ENCODE peak calls at places on chromosome 16, in seven cellular contexts. Q, W, J, S, U, Z and A are unnamed samples.

GRCh38 chr16:15739449-15739848 is 89.4 kb downstream of the NDE1 start:
- DNase-seq in Z (no peak), S (no peak), W (no peak), Q (no peak), J (no peak), U (no peak), A (no peak)

GRCh38 chr16:86575754-86576557 is 2.4 kb upstream of the FOXL1 start:
- DNase-seq in Z (peak), U (peak), S (peak), Q (peak), J (peak), W (peak), A (peak)

GRCh38 chr16:88619859-88620655 is 18.3 kb upstream of the IL17C start:
- DNase-seq in J (no peak), W (no peak), Q (no peak), U (no peak), Z (no peak), S (no peak), A (no peak)

GRCh38 chr16:67760206-67760605 is 41.1 kb upstream of the GFOD2 start:
- DNase-seq in S (no peak), J (no peak), Z (no peak), Q (no peak), U (no peak), W (no peak), A (no peak)

GRCh38 chr16:85369741-85370528 is 243.2 kb upstream of the GSE1 start:
- DNase-seq in S (no peak), J (peak), Q (peak), U (peak), Z (peak), W (peak), A (peak)

GRCh38 chr16:727291-727977 is 528 bp downstream of the HAGHL start:
- DNase-seq in W (no peak), Z (no peak), S (no peak), U (no peak), Q (no peak), J (no peak), A (no peak)

GRCh38 chr16:16021988-16022682 is 72.7 kb downstream of the ABCC1 start:
- DNase-seq in S (peak), J (no peak), U (peak), Q (no peak), Z (peak), W (peak), A (peak)

GRCh38 chr16:12061336-12062055 is 85.0 kb downstream of the SNX29 start:
- DNase-seq in S (no peak), J (no peak), U (no peak), Q (no peak), W (no peak), Z (no peak), A (no peak)

GRCh38 chr16:69107311-69107962 is 2.0 kb downstream of the HAS3 start:
- DNase-seq in U (peak), J (peak), W (peak), Q (peak), S (no peak), Z (peak), A (no peak)

GRCh38 chr16:12700161-12700560 is 103.5 kb downstream of the CPPED1 start:
- DNase-seq in W (no peak), S (no peak), Z (no peak), U (no peak), J (no peak), Q (no peak), A (no peak)

GRCh38 chr16:85220125-85220839 is 108.0 kb upstream of the CIBAR2 start:
- DNase-seq in S (no peak), Q (no peak), U (peak), W (peak), J (no peak), Z (peak), A (no peak)

GRCh38 chr16:67659675-67660563 is at the start of gene ACD:
- DNase-seq in Q (peak), U (peak), Z (peak), J (peak), S (peak), W (peak), A (peak)

GRCh38 chr16:54522596-54522995 is 236.0 kb upstream of the IRX3 start:
- DNase-seq in S (peak), U (no peak), W (no peak), Q (no peak), Z (no peak), J (no peak), A (no peak)

GRCh38 chr16:61382435-61382834 is 653.8 kb downstream of the CDH8 start:
- DNase-seq in J (no peak), S (no peak), Z (no peak), U (no peak), Q (no peak), W (no peak), A (no peak)

GRCh38 chr16:10741844-10742243 is 1.8 kb upstream of the NUBP1 start:
- DNase-seq in S (no peak), J (no peak), U (peak), Q (no peak), Z (no peak), W (no peak), A (no peak)

GRCh38 chr16:19479302-19479721 is 42.6 kb downstream of the GDE1 start:
- DNase-seq in Z (no peak), Q (no peak), W (no peak), J (no peak), U (no peak), S (no peak), A (no peak)

GRCh38 chr16:12500771-12501170 is 302.9 kb downstream of the CPPED1 start:
- DNase-seq in S (no peak), U (no peak), Q (no peak), W (no peak), Z (peak), J (no peak), A (no peak)

GRCh38 chr16:2022723-2023097 is 3.1 kb downstream of the NPW start:
- DNase-seq in S (no peak), J (no peak), U (no peak), Z (peak), W (peak), Q (peak), A (no peak)

GRCh38 chr16:3934491-3935185 is 54.1 kb upstream of the CREBBP start:
- DNase-seq in W (no peak), Q (no peak), U (no peak), Z (no peak), S (no peak), J (no peak), A (no peak)

GRCh38 chr16:25699069-25699468 is 7.3 kb downstream of the HS3ST4 start:
- DNase-seq in W (no peak), U (no peak), S (no peak), J (no peak), Q (no peak), Z (no peak), A (no peak)

GRCh38 chr16:87581867-87582220 is 20.5 kb upstream of the JPH3 start:
- DNase-seq in Q (no peak), S (peak), J (no peak), U (no peak), W (no peak), Z (peak), A (peak)

GRCh38 chr16:16015849-16016248 is 66.4 kb downstream of the ABCC1 start:
- DNase-seq in W (no peak), Z (no peak), J (no peak), U (no peak), Q (no peak), S (no peak), A (no peak)

GRCh38 chr16:69644790-69645189 is 79.0 kb downstream of the NFAT5 start:
- DNase-seq in Q (no peak), Z (no peak), J (no peak), S (no peak), W (no peak), U (no peak), A (no peak)

GRCh38 chr16:56119138-56119537 is 72.2 kb upstream of the GNAO1 start:
- DNase-seq in Q (no peak), W (no peak), J (no peak), U (no peak), Z (no peak), S (no peak), A (no peak)

GRCh38 chr16:46830417-46830901 is 521 bp downstream of the C16orf87 start:
- DNase-seq in J (no peak), U (peak), Z (no peak), S (no peak), Q (peak), W (no peak), A (no peak)

GRCh38 chr16:86723699-86724098 is 145.3 kb downstream of the FOXL1 start:
- DNase-seq in S (no peak), U (peak), J (no peak), Z (no peak), W (no peak), Q (no peak), A (no peak)

GRCh38 chr16:89130448-89130847 is 36.8 kb downstream of the ACSF3 start:
- DNase-seq in J (no peak), Z (no peak), W (no peak), U (no peak), S (no peak), Q (no peak), A (no peak)

GRCh38 chr16:82761236-82761635 is 134.5 kb downstream of the CDH13 start:
- DNase-seq in Q (no peak), W (no peak), J (no peak), Z (no peak), S (peak), U (no peak), A (peak)

GRCh38 chr16:85689285-85689949 is 663 bp upstream of the GINS2 start:
- DNase-seq in J (no peak), Q (no peak), S (no peak), U (no peak), W (no peak), Z (peak), A (no peak)

GRCh38 chr16:35319536-35320192 is 1860.3 kb downstream of the TP53TG3F start:
- DNase-seq in J (no peak), S (no peak), Z (no peak), W (no peak), Q (no peak), U (no peak), A (no peak)

GRCh38 chr16:2054543-2055245 is 6.9 kb downstream of the TSC2 start:
- DNase-seq in U (no peak), Q (no peak), Z (peak), W (no peak), S (no peak), J (no peak), A (no peak)

GRCh38 chr16:12199524-12199923 is 223.0 kb downstream of the SNX29 start:
- DNase-seq in S (no peak), Z (no peak), U (no peak), J (no peak), Q (no peak), W (no peak), A (no peak)

GRCh38 chr16:78869492-78869891 is 731.0 kb downstream of the MAF start:
- DNase-seq in Q (no peak), J (no peak), U (no peak), W (no peak), S (no peak), Z (no peak), A (no peak)

GRCh38 chr16:67481561-67482259 is 753 bp upstream of the ATP6V0D1 start:
- DNase-seq in S (no peak), Z (peak), W (no peak), U (no peak), Q (no peak), J (no peak), A (no peak)

GRCh38 chr16:75957870-75958269 is 231.6 kb upstream of the CPHXL start:
- DNase-seq in W (no peak), Z (no peak), J (no peak), S (no peak), Q (no peak), U (no peak), A (no peak)

GRCh38 chr16:31265329-31266245 is 5.8 kb downstream of the ITGAM start:
- DNase-seq in U (no peak), W (no peak), Q (no peak), S (no peak), J (no peak), Z (peak), A (no peak)

GRCh38 chr16:77194295-77195231 is 3.6 kb downstream of the MON1B start:
- DNase-seq in Q (no peak), S (no peak), Z (no peak), U (no peak), J (no peak), W (no peak), A (no peak)

GRCh38 chr16:77191259-77191969 is 424 bp downstream of the MON1B start:
- DNase-seq in S (no peak), Q (no peak), U (no peak), W (peak), Z (no peak), J (no peak), A (no peak)

GRCh38 chr16:77193377-77193776 is 2.4 kb downstream of the MON1B start:
- DNase-seq in Z (no peak), U (no peak), W (no peak), S (no peak), Q (no peak), J (no peak), A (no peak)

GRCh38 chr16:77190190-77190477 is 856 bp upstream of the MON1B start:
- DNase-seq in J (no peak), U (no peak), Z (no peak), W (no peak), S (no peak), Q (no peak), A (no peak)

DNA sequence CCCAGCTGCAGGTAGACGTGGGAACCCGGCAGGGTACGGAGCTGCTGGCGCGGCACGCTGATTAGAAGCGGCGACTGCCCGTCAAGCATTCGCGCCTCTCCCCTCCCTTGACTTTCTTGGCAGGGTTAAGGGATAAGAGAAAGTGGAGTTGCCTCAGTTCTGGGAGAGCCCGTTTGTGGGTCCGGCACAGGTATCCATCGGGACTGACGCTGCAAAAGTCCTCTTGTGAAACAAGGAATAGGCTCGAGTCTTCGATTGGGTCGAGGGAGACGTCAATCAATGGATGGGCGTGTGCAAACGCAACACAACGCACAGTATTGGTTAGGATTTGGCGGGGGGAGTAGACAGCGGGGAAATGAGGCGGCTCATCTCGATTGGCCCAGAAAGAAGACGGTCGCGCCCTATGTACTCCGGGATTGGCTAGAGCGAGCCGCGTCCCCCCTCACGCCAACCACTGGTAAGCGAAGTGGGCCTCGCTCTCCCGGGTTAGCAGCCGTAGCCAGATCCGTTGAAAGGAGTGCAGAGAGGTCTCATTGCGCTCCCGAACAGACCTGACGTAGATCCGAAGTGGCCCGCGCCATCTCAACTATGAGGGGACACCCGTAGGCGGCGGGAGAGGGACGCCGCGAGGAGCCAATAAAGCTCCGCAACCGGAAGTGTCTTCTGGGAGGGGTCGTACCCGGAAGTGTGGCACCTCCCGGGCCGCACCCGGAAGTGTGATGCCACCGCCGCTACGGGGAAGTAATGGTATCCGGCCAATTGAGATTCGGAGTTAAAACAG is at the start of gene MON1B:
- DNase-seq in J (peak), Q (peak), U (peak), S (peak), W (peak), Z (peak), A (peak)
- TF ChIP-seq CTCF in J (peak), Q (no peak), U (no peak), S (no peak), W (no peak), Z (no peak), A (no peak)

GRCh38 chr16:13795131-13795530 is 124.8 kb upstream of the ERCC4 start:
- DNase-seq in W (no peak), S (no peak), Q (no peak), Z (no peak), U (no peak), J (no peak), A (no peak)

GRCh38 chr16:13793788-13794461 is 126.0 kb upstream of the ERCC4 start:
- DNase-seq in W (peak), S (no peak), Q (no peak), U (peak), Z (no peak), J (no peak), A (no peak)

DNA sequence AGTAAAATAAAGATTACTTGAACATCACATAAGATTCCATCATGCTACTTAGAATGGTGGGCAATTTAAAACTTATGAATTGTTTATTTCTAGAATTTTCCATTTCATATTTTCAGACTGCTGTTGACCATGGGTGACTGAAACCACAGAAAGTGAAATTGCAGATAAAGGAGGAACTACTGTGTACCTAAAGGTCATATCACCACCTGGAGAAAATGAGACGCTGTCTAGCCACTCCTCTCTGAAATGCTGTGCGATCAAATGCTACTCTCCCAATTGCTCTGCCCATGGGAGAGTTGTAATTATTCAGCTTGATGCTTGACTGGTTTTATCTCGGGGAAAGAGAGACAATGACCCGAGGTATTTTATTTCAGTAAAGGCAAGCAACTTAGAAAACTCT is 128.9 kb upstream of the ERCC4 start:
- DNase-seq in J (no peak), S (no peak), Q (no peak), W (no peak), U (no peak), Z (no peak), A (no peak)
- TF ChIP-seq CTCF in J (no peak), S (no peak), Q (no peak), W (no peak), U (no peak), Z (no peak), A (no peak)

DNA sequence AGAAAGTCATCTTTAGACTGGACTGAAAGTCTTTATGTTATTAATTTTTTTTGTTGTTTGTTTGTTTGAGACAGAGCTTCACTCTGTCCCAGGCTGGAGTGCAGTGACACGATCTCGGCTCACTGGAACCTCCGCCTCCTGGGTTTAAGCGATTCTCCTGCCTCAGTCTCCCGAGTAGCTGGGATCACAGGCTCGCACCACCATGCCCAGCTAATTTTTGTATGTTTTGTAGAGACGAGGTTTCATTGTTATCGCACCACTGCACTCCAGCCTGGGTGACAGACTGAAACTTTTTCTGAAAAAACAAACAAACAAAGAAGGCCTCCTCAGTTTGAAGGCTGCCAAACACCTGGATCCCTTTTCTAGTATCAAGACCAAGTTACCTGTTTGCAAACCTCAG is 4.7 kb downstream of the BEAN1 start:
- DNase-seq in J (no peak), W (no peak), U (no peak), S (no peak), Q (no peak), Z (no peak), A (no peak)
- TF ChIP-seq CTCF in J (no peak), W (no peak), U (no peak), S (no peak), Q (no peak), Z (no peak), A (no peak)

DNA sequence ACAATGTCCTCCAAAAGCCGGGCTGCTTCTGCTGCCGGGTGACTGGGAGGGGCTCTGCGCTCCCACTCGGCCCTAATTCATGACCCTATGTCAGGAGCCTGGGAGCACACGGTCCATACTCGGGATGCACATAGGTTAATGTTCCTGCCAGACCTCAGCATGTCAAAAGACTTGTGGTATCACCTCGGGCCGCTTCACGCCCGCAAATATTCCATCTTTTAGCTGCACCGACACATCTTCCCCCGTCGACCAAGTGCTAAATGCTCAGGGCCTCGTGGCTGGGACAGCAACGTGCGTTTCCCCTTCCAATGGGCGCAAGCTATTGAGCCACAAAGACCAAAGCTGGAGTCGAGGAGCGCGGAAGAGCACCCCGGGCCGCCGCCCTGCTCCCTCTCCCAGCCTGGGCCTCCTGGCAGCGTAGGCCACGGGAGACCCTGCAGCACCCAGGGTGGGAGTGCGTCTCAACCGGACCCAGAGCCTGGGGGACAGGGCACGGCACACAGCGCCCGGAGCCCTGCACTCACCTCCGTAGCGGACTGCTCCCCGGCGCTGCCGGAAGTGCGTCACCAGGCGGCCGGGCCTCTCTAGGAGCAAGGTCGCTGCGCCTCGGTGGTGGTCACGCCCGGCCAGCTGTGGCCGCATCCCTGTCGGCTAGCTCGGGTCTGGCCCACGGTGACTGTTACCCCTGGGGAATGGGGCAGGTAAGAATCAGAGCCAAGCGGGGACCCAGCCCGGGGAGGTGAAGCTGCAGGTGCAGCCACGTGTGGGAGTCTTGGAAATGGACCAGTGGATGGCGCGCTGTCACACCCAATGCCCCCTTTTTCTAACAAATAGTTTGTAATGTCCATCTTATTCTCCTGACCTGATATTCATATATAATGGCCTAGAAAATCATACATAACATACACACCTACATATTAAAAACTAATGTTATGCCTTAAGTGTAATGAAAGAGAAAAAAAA is at the start of gene ZNF23:
- DNase-seq in Q (peak), U (peak), Z (peak), S (peak), J (peak), W (peak), A (peak)
- TF ChIP-seq CTCF in Q (no peak), U (no peak), Z (no peak), S (no peak), J (no peak), W (no peak), A (no peak)